ENCODE peak calls at places on chromosomes 6 and 20, in seven cellular contexts. Z is suprapubic skin, F is GM12878, B is upper lobe of left lung, E is HepG2, T is sigmoid colon, V is transverse colon. Q is an unnamed sample.

GRCh38 chr6:131982740-131983259 is 31.6 kb upstream of the CCN2 start:
- DNase-seq in F (no peak), B (no peak), Z (no peak), T (no peak), V (no peak), E (no peak), Q (no peak)

GRCh38 chr20:40233401-40233800 is 455.6 kb downstream of the MAFB start:
- DNase-seq in E (no peak), Z (no peak), T (no peak), V (no peak), F (no peak), B (no peak), Q (no peak)

GRCh38 chr6:110357696-110358535 is at the start of gene METTL24:
- DNase-seq in T (no peak), F (no peak), V (no peak), B (no peak), Z (no peak), E (no peak), Q (peak)

GRCh38 chr6:135962731-135963130 is 111.2 kb downstream of the PDE7B start:
- DNase-seq in B (no peak), E (no peak), Z (no peak), F (no peak), T (no peak), V (no peak), Q (no peak)

GRCh38 chr6:113860165-113860955 is 3.2 kb downstream of the MARCKS start:
- DNase-seq in V (peak), Z (no peak), T (peak), E (peak), B (no peak), F (no peak), Q (peak)

GRCh38 chr6:158938811-158939254 is 61.2 kb downstream of the RSPH3 start:
- DNase-seq in B (no peak), T (no peak), V (peak), Z (no peak), F (no peak), E (no peak), Q (no peak)

GRCh38 chr20:51930775-51931174 is 128.5 kb upstream of the SALL4 start:
- DNase-seq in Z (no peak), F (no peak), E (no peak), B (no peak), T (no peak), V (no peak), Q (no peak)

GRCh38 chr6:1917628-1918371 is 308.1 kb downstream of the FOXC1 start:
- DNase-seq in Z (no peak), F (no peak), E (peak), T (no peak), B (no peak), V (no peak), Q (no peak)

GRCh38 chr6:32126880-32127279 is 1.2 kb downstream of the ATF6B start:
- DNase-seq in T (no peak), Z (no peak), B (no peak), F (no peak), E (no peak), V (no peak), Q (no peak)

GRCh38 chr6:22326500-22326899 is 29.7 kb upstream of the PRL start:
- DNase-seq in F (no peak), B (no peak), V (no peak), E (no peak), T (no peak), Z (no peak), Q (no peak)

GRCh38 chr6:138527376-138528092 is 28.2 kb upstream of the NHSL1 start:
- DNase-seq in F (no peak), T (no peak), V (no peak), Z (no peak), E (no peak), B (no peak), Q (no peak)

GRCh38 chr6:3263091-3263490 is 4.3 kb downstream of the PSMG4 start:
- DNase-seq in Z (no peak), E (no peak), F (no peak), V (no peak), T (no peak), B (no peak), Q (no peak)

GRCh38 chr20:17024513-17025105 is 202.2 kb upstream of the PCSK2 start:
- DNase-seq in Z (no peak), B (no peak), T (no peak), F (no peak), E (peak), V (no peak), Q (no peak)

GRCh38 chr20:33250666-33251065 is 14.9 kb downstream of the BPIFA1 start:
- DNase-seq in V (no peak), T (no peak), E (no peak), Z (no peak), F (no peak), B (no peak), Q (no peak)

DNA sequence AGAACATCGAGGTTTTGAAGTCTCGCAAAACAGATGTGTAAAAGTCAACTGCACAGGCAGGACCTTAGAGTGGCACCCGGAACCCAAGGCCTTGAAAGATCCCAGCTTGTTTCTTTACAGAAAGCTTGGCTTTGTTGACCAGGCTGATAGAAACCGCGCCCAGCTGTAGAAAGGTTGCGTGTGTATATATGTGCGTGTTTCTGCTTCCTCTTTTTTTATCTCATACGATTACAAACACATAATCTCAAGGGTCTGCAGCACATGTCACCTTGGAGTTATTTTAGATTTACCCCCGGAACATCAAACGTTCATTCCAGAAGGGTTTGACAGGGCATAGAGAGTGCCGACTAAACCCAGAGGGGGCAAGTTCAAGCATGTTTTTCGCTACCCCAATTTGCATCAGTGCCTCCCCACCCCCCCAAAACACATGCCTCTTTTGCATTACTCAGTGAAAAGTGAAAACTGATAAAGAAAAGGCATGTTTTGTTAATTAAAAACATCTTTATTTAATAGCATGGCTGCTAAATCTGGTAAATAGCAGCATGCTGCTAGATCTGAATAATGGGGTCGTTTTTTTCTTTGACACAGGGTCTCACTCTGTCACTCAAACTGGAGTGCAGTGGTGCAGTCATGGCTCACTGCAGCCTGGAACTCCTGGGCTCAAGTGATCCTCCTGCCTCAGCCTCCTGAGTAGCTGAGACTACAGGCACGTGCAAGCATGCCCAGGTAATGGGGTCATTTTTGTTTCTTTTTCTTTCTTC is 33.2 kb upstream of the NCOA3 start:
- DNase-seq in E (no peak), F (peak), B (no peak), T (no peak), V (peak), Z (no peak), Q (peak)
- TF ChIP-seq POLR2A in E (no peak), F (peak), B (no peak), T (no peak), V (no peak), Z (no peak), Q (no peak)

GRCh38 chr6:139927236-139927635 is 552.8 kb upstream of the CITED2 start:
- DNase-seq in T (no peak), B (no peak), E (no peak), F (no peak), Z (no peak), V (no peak), Q (no peak)

GRCh38 chr6:139923964-139924475 is 549.6 kb upstream of the CITED2 start:
- DNase-seq in T (no peak), F (no peak), V (no peak), E (no peak), B (no peak), Z (no peak), Q (no peak)

GRCh38 chr6:139926711-139927110 is 552.3 kb upstream of the CITED2 start:
- DNase-seq in V (no peak), Z (no peak), E (no peak), F (no peak), B (no peak), T (no peak), Q (no peak)

GRCh38 chr6:139925894-139926641 is 551.6 kb upstream of the CITED2 start:
- DNase-seq in V (no peak), Z (no peak), B (no peak), E (peak), T (no peak), F (no peak), Q (no peak)

GRCh38 chr6:139927742-139928305 is 553.4 kb upstream of the CITED2 start:
- DNase-seq in E (no peak), V (no peak), F (no peak), B (no peak), Z (no peak), T (no peak), Q (no peak)
- TF ChIP-seq POLR2AphosphoS5 in E (no peak), V (no peak), F (no peak), B (no peak), Z (no peak), T (no peak), Q (no peak)

DNA sequence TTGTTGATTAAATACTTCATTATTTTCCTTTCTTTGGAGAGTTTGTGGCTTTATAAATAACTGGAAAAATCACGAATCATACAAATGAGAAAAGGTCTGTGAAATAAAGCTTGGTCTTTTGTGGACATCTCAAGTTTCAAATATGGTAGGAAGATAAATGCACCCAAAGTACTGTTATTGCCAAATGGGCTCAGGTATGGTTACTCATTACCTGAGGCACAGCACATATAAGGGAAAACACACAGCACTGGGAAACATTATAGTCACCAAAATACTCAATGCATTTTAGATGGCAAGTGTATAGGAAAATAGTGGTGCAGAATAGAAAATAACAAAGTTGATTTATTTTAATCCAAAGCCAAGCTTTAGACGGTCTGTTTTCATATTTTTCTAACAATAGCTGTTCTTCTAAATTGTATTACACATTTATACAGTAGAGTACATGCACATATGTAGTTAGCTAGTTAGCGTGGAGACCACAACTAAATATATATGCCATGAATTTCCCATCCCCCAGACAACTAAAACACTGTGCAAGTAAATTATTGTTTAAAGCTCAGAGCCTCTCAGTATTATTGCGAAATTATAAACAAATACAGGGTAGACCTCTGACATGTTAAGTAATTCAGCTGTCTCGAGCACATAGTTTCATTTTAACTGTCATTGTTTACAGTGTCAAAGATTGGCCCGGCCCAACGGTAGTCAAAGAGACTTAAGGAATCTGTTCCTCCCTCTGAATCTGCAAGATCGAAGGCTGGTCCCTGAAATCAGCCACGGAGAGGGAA is 335.9 kb downstream of the SYNE1 start:
- DNase-seq in E (peak), V (no peak), B (no peak), F (no peak), Z (no peak), T (no peak), Q (no peak)
- TF ChIP-seq EP300 in E (peak), V (no peak), B (no peak), F (no peak), Z (no peak), T (no peak), Q (no peak)

GRCh38 chr20:37690626-37691369 is 3.0 kb upstream of the CTNNBL1 start:
- DNase-seq in T (no peak), F (no peak), Z (no peak), B (no peak), E (no peak), V (no peak), Q (no peak)
- TF ChIP-seq POLR2A in T (no peak), F (no peak), Z (no peak), B (no peak), E (no peak), V (no peak), Q (no peak)

GRCh38 chr6:157669747-157670216 is 153.3 kb upstream of the SNX9 start:
- DNase-seq in B (peak), Z (peak), E (peak), V (peak), F (no peak), T (peak), Q (peak)
- TF ChIP-seq POLR2AphosphoS5 in B (no peak), Z (no peak), E (no peak), V (no peak), F (no peak), T (peak), Q (peak)

GRCh38 chr6:163416640-163417253 is 2.2 kb downstream of the QKI start:
- DNase-seq in F (no peak), T (peak), E (peak), B (no peak), V (peak), Z (no peak), Q (peak)
- TF ChIP-seq EP300 in F (no peak), T (no peak), E (peak), B (no peak), V (no peak), Z (no peak), Q (no peak)

GRCh38 chr6:44238687-44239350 is 8.1 kb upstream of the HSP90AB1 start:
- DNase-seq in F (no peak), B (no peak), V (no peak), T (no peak), E (no peak), Z (no peak), Q (no peak)

GRCh38 chr6:44237813-44238433 is 9.0 kb upstream of the HSP90AB1 start:
- DNase-seq in F (no peak), V (peak), T (peak), B (peak), Z (no peak), E (peak), Q (peak)

GRCh38 chr6:44235891-44236516 is 10.9 kb upstream of the HSP90AB1 start:
- DNase-seq in B (peak), Z (no peak), E (peak), F (no peak), T (no peak), V (no peak), Q (no peak)

GRCh38 chr6:44235269-44235668 is 11.6 kb upstream of the HSP90AB1 start:
- DNase-seq in B (no peak), T (no peak), V (no peak), F (no peak), Z (no peak), E (no peak), Q (no peak)

GRCh38 chr6:44237021-44237812 is 9.7 kb upstream of the HSP90AB1 start:
- DNase-seq in T (peak), V (peak), F (no peak), Z (peak), B (peak), E (peak), Q (peak)
- TF ChIP-seq POLR2A in T (no peak), V (peak), F (no peak), Z (no peak), B (peak), E (peak), Q (no peak)

GRCh38 chr6:153090241-153090930 is 40.7 kb downstream of the RGS17 start:
- DNase-seq in V (no peak), F (no peak), B (no peak), Z (no peak), T (no peak), E (no peak), Q (no peak)
- TF ChIP-seq POLR2AphosphoS5 in V (no peak), F (no peak), B (no peak), Z (no peak), T (no peak), E (no peak), Q (no peak)

GRCh38 chr6:26031595-26032386 is 55.4 kb upstream of the HFE start:
- DNase-seq in Z (no peak), T (peak), F (peak), E (peak), V (peak), B (peak), Q (peak)
- TF ChIP-seq EP300 in Z (no peak), T (no peak), F (no peak), E (peak), V (no peak), B (no peak), Q (no peak)

Q was measured in stomach.